ENCODE peak calls at places on chromosomes 4 and X, in nine cellular contexts. Y, C, D, F, B, U, G, Z and L are unnamed samples.

GRCh38 chr4:157045507-157046127 is 30.3 kb upstream of the GLRB start:
- DNase-seq in Y (no peak), C (no peak), D (peak), F (no peak), B (peak), U (no peak), G (peak), Z (peak), L (no peak)

GRCh38 chr4:185950891-185951290 is 118.1 kb upstream of the TLR3 start:
- DNase-seq in Y (no peak), C (no peak), D (no peak), F (no peak), B (no peak), U (no peak), G (no peak), Z (no peak), L (no peak)

GRCh38 chrX:8090482-8090881 is 80.6 kb downstream of the VCX2 start:
- DNase-seq in Y (no peak), C (no peak), D (no peak), F (no peak), B (no peak), U (no peak), G (no peak), Z (no peak), L (no peak)

GRCh38 chr4:16750216-16750615 is 148.2 kb downstream of the LDB2 start:
- DNase-seq in Y (no peak), C (no peak), D (no peak), F (no peak), B (no peak), U (no peak), G (no peak), Z (no peak), L (no peak)

GRCh38 chr4:28788929-28789490 is 1928.4 kb downstream of the STIM2 start:
- DNase-seq in Y (no peak), C (no peak), D (no peak), F (no peak), B (no peak), U (no peak), G (no peak), Z (peak), L (no peak)

GRCh38 chr4:187172340-187172761 is 448.7 kb upstream of the FAT1 start:
- DNase-seq in Y (no peak), C (no peak), D (no peak), F (no peak), B (no peak), U (no peak), G (no peak), Z (no peak), L (no peak)

GRCh38 chr4:102449751-102450352 is 51.3 kb upstream of the NFKB1 start:
- DNase-seq in Y (peak), C (no peak), D (no peak), F (no peak), B (peak), U (no peak), G (peak), Z (peak), L (peak)

GRCh38 chr4:10983885-10984284 is 299.3 kb upstream of the CLNK start:
- DNase-seq in Y (no peak), C (no peak), D (no peak), F (no peak), B (no peak), U (no peak), G (no peak), Z (no peak), L (no peak)

GRCh38 chrX:135572436-135572835 is 52.0 kb downstream of the INTS6L start:
- DNase-seq in Y (no peak), C (no peak), D (no peak), F (no peak), B (no peak), U (no peak), G (no peak), Z (no peak), L (no peak)

GRCh38 chr4:24274401-24275035 is 309.8 kb downstream of the DHX15 start:
- DNase-seq in Y (no peak), C (no peak), D (no peak), F (no peak), B (no peak), U (no peak), G (no peak), Z (no peak), L (no peak)

GRCh38 chr4:57943672-57944071 is 833.5 kb upstream of the IGFBP7 start:
- DNase-seq in Y (no peak), C (no peak), D (no peak), F (no peak), B (no peak), U (peak), G (no peak), Z (no peak), L (no peak)

GRCh38 chr4:140995058-140995457 is 138.2 kb downstream of the RNF150 start:
- DNase-seq in Y (no peak), C (no peak), D (peak), F (peak), B (no peak), U (no peak), G (no peak), Z (no peak), L (peak)

GRCh38 chrX:56343231-56343630 is 111.1 kb downstream of the KLF8 start:
- DNase-seq in Y (no peak), C (no peak), D (no peak), F (no peak), B (no peak), U (peak), G (no peak), Z (peak), L (no peak)

GRCh38 chr4:77002321-77002720 is 52.8 kb downstream of the SEPTIN11 start:
- DNase-seq in Y (no peak), C (no peak), D (no peak), F (no peak), B (no peak), U (no peak), G (no peak), Z (no peak), L (no peak)
- H3K4me3 ChIP-seq in Y (no peak), C (no peak), D (no peak), F (no peak), B (no peak), U (no peak), G (no peak), Z (peak), L (no peak)

DNA sequence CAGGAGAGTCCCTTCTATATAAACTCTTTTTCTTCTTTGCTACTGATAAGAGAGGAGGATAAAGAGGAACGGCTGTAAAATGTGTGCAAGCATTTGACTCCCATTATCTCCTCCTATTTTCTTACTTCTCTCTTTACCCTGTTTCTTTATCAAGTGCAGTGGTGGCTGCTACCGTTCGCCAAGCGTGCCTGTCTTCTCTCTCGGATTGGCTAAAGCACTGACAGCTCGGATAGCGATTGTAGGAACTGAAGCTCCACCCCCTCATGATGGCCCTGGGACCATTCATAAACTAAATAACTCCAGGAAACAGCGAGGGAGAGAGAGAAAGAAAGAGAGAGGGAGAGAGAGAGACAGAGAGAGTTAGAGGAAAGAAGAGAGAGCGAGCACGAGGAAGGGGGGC is 340 bp upstream of the MAB21L2 start:
- DNase-seq in Y (no peak), C (no peak), D (peak), F (no peak), B (no peak), U (no peak), G (no peak), Z (peak), L (no peak)
- TF ChIP-seq POLR2AphosphoS5 in Y (no peak), C (no peak), D (peak), F (no peak), B (no peak), U (no peak), G (no peak), Z (no peak), L (no peak)

DNA sequence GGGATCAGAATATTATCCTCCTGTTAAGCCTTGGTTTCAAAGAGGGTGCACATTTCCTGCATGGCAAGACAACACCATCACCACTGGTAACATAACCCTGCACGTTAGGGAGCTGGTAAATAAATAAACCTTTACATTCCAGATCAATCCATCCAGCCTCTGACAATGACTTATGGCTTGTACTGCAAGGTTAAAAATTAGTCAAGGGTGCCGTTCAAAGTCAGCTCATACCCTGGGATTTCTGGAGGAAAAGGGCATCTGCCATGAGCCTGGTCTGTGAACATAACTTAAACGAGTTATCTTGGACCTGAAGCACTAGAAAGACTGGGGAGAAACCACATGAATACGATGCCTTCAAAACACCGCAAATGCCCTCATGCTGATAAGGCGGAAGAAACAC is 102.9 kb downstream of the NPNT start:
- DNase-seq in Y (no peak), C (no peak), D (no peak), F (no peak), B (no peak), U (no peak), G (peak), Z (no peak), L (no peak)
- H3K4me3 ChIP-seq in Y (no peak), C (no peak), D (no peak), F (no peak), B (no peak), U (no peak), G (no peak), Z (no peak), L (no peak)

DNA sequence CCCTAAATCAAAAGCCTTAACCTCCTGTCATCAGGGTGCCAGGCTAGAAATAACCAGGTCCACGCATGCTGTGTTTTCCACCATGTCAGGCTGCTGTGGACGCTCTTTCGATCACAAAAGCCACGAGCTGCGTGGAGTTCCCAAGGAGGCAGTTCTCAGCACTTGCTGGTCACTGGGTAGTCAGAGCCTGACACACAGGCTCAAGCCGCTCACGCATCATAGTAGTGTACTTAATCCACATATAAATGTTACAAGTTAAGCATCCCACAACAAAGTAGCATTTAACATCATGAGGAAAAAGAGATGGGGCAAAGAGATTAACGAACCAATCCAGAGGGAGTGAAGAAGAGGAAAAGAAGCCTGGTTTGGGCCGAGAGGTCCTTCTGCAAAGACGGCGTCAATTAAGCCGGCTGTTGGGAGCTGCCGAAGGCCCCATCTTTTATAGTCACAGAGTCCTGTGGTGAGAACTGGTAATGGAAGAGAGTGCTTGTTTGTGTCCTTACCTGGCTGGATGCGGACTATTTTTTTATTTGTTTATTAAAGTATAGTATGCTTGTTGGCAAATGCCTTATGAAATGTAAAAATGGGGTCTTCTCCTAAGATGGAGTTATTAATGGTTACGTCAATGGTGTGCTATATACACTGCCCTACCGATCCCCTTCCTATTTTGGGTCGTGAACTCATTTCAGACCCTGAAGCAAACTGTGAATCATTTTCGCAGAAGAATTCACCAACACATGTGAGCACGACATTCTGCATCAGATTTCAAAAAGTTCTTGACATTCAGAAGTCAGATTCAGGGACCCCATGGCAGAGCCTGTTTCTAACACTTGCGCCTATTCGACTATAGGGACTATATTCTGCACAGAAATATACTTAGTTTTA is 675 bp downstream of the PRIMPOL start:
- DNase-seq in Y (no peak), C (no peak), D (peak), F (peak), B (no peak), U (no peak), G (peak), Z (peak), L (no peak)
- TF ChIP-seq POLR2AphosphoS5 in Y (peak), C (no peak), D (no peak), F (no peak), B (no peak), U (no peak), G (no peak), Z (no peak), L (no peak)